ENCODE peak calls at places on chromosomes 2 and 18, in seven cellular contexts. One of them, this sample, is unnamed.

GRCh38 chr18:13871701-13872100 is 43.6 kb downstream of the MC2R start:
- DNase-seq in coronary artery: no peak
- DNase-seq in progenitor cell of endocrine pancreas: no peak
- DNase-seq in iris pigment epithelial cell: no peak
- DNase-seq in RWPE1: no peak
- DNase-seq in CD4-positive, CD25-positive, alpha-beta regulatory T cell: no peak
- DNase-seq in Ammon's horn: no peak
- DNase-seq in this sample: no peak

GRCh38 chr18:74132201-74132600 is 15.4 kb downstream of the FBXO15 start:
- DNase-seq in RWPE1: no peak
- DNase-seq in CD4-positive, CD25-positive, alpha-beta regulatory T cell: no peak
- DNase-seq in coronary artery: no peak
- DNase-seq in iris pigment epithelial cell: no peak
- DNase-seq in Ammon's horn: no peak
- DNase-seq in progenitor cell of endocrine pancreas: no peak
- DNase-seq in this sample: peak; percentile 20

GRCh38 chr2:44524347-44524926 is 162.7 kb downstream of the CAMKMT start:
- DNase-seq in progenitor cell of endocrine pancreas: no peak
- DNase-seq in iris pigment epithelial cell: no peak
- DNase-seq in CD4-positive, CD25-positive, alpha-beta regulatory T cell: no peak
- DNase-seq in RWPE1: no peak
- DNase-seq in coronary artery: no peak
- DNase-seq in Ammon's horn: no peak
- DNase-seq in this sample: no peak

GRCh38 chr2:40384714-40385113 is 67.2 kb downstream of the SLC8A1 start:
- DNase-seq in CD4-positive, CD25-positive, alpha-beta regulatory T cell: no peak
- DNase-seq in progenitor cell of endocrine pancreas: no peak
- DNase-seq in RWPE1: peak; percentile 55
- DNase-seq in Ammon's horn: no peak
- DNase-seq in iris pigment epithelial cell: peak; percentile 91
- DNase-seq in coronary artery: no peak
- DNase-seq in this sample: peak; percentile 77

GRCh38 chr2:239692348-239692747 is 291.5 kb upstream of the HDAC4 start:
- DNase-seq in Ammon's horn: peak; percentile 53
- DNase-seq in progenitor cell of endocrine pancreas: no peak
- DNase-seq in CD4-positive, CD25-positive, alpha-beta regulatory T cell: no peak
- DNase-seq in coronary artery: peak; percentile 62
- DNase-seq in RWPE1: no peak
- DNase-seq in iris pigment epithelial cell: no peak
- DNase-seq in this sample: no peak

GRCh38 chr2:148903946-148904345 is 28.9 kb downstream of the KIF5C start:
- DNase-seq in CD4-positive, CD25-positive, alpha-beta regulatory T cell: no peak
- DNase-seq in Ammon's horn: no peak
- DNase-seq in RWPE1: no peak
- DNase-seq in coronary artery: no peak
- DNase-seq in progenitor cell of endocrine pancreas: no peak
- DNase-seq in iris pigment epithelial cell: no peak
- DNase-seq in this sample: no peak

GRCh38 chr2:88139203-88139702 is 11.4 kb upstream of the FABP1 start:
- DNase-seq in Ammon's horn: no peak
- DNase-seq in coronary artery: no peak
- DNase-seq in iris pigment epithelial cell: no peak
- DNase-seq in RWPE1: no peak
- DNase-seq in CD4-positive, CD25-positive, alpha-beta regulatory T cell: no peak
- DNase-seq in progenitor cell of endocrine pancreas: no peak
- DNase-seq in this sample: no peak

GRCh38 chr2:32622570-32623310 is 5.1 kb upstream of the TTC27 start:
- DNase-seq in coronary artery: no peak
- DNase-seq in Ammon's horn: peak; percentile 31
- DNase-seq in RWPE1: no peak
- DNase-seq in progenitor cell of endocrine pancreas: no peak
- DNase-seq in iris pigment epithelial cell: no peak
- DNase-seq in CD4-positive, CD25-positive, alpha-beta regulatory T cell: no peak
- DNase-seq in this sample: no peak

GRCh38 chr18:35939166-35939565 is 33.3 kb upstream of the RMP24 start:
- DNase-seq in iris pigment epithelial cell: peak; percentile 10
- DNase-seq in CD4-positive, CD25-positive, alpha-beta regulatory T cell: no peak
- DNase-seq in coronary artery: no peak
- DNase-seq in RWPE1: no peak
- DNase-seq in progenitor cell of endocrine pancreas: no peak
- DNase-seq in Ammon's horn: peak; percentile 7
- DNase-seq in this sample: no peak